ENCODE peak calls at places on chromosomes 3 and 15, in four cellular contexts. E is stimulated activated CD4-positive, alpha-beta T cell treated with anti-CD3 and anti-CD28 coated beads, TNF-alpha, amount 100 ng/mL, for 4 hours; L is keratinocyte; V is WERI-Rb-1. X is an unnamed sample.

GRCh38 chr3:4990061-4990460 is 10.8 kb downstream of the BHLHE40 start:
- DNase-seq in E (no peak), L (no peak), V (no peak), X (no peak)

GRCh38 chr15:51251591-51251990 is 86.8 kb downstream of the CYP19A1 start:
- DNase-seq in V (no peak), L (no peak), E (no peak), X (no peak)

GRCh38 chr3:151276038-151277027 is 2.0 kb downstream of the P2RY14 start:
- DNase-seq in V (no peak), L (no peak), E (no peak), X (no peak)

GRCh38 chr3:13520326-13520880 is 28.5 kb upstream of the FBLN2 start:
- DNase-seq in V (no peak), E (no peak), L (no peak), X (no peak)

GRCh38 chr3:107685383-107685782 is 162.6 kb downstream of the BBX start:
- DNase-seq in V (peak), E (no peak), L (no peak), X (no peak)

GRCh38 chr3:169034401-169034800 is 629.1 kb downstream of the MECOM start:
- DNase-seq in L (no peak), E (no peak), V (no peak), X (no peak)

GRCh38 chr3:189305412-189305811 is 133.6 kb downstream of the TPRG1 start:
- DNase-seq in V (no peak), L (no peak), E (no peak), X (no peak)

GRCh38 chr3:64046527-64046926 is 23.2 kb upstream of the PSMD6 start:
- DNase-seq in L (no peak), E (no peak), V (no peak), X (no peak)

GRCh38 chr3:57256844-57257243 is 29.3 kb downstream of the APPL1 start:
- DNase-seq in E (no peak), V (no peak), L (no peak), X (no peak)

GRCh38 chr3:46708401-46709146 is 7.4 kb downstream of the TMIE start:
- DNase-seq in L (no peak), V (no peak), E (no peak), X (no peak)

GRCh38 chr15:95845862-95846515 is 484.5 kb upstream of the NR2F2 start:
- DNase-seq in L (no peak), V (no peak), E (no peak), X (no peak)

GRCh38 chr3:194485876-194486539 is 794 bp downstream of the ATP13A3 start:
- DNase-seq in V (no peak), E (peak), L (no peak), X (peak)

GRCh38 chr3:77041756-77042155 is 1.9 kb downstream of the ROBO2 start:
- DNase-seq in E (no peak), L (no peak), V (no peak), X (no peak)

GRCh38 chr3:179806177-179806576 is 153.3 kb downstream of the USP13 start:
- DNase-seq in V (no peak), E (no peak), L (no peak), X (no peak)

GRCh38 chr3:109098245-109098644 is 19.7 kb downstream of the MORC1 start:
- DNase-seq in V (peak), E (no peak), L (no peak), X (no peak)

GRCh38 chr15:95175914-95176658 is 944.7 kb downstream of the MCTP2 start:
- DNase-seq in V (no peak), E (no peak), L (no peak), X (no peak)

GRCh38 chr3:23264413-23264812 is 61.3 kb downstream of the UBE2E2 start:
- DNase-seq in L (peak), V (no peak), E (no peak), X (no peak)

GRCh38 chr3:127342735-127343134 is 54.9 kb upstream of the PRR20G start:
- DNase-seq in E (no peak), V (no peak), L (no peak), X (no peak)

GRCh38 chr3:149307435-149307783 is 26.0 kb downstream of the TM4SF18 start:
- DNase-seq in E (no peak), L (no peak), V (no peak), X (no peak)

GRCh38 chr3:173618703-173619102 is 221.2 kb downstream of the NLGN1 start:
- DNase-seq in V (no peak), L (no peak), E (no peak), X (no peak)

X was measured in stimulated activated CD8-positive, alpha-beta memory T cell treated with anti-CD3 and anti-CD28 coated beads, Interleukin-4, amount 100 ng/mL, for 24 hours.